ENCODE peak calls at places on chromosomes 3 and 15, in five cellular contexts. One of them, this sample, is unnamed.

GRCh38 chr3:148648685-148649352 is 48.9 kb upstream of the AGTR1 start:
- DNase-seq in sigmoid colon: no peak
- DNase-seq in stomach: no peak
- DNase-seq in SK-N-SH: no peak
- DNase-seq in HL-60: no peak
- DNase-seq in this sample: no peak

GRCh38 chr3:10396083-10396482 is 75.2 kb upstream of the SEC13 start:
- DNase-seq in SK-N-SH: no peak
- DNase-seq in HL-60: no peak
- DNase-seq in sigmoid colon: no peak
- DNase-seq in stomach: no peak
- DNase-seq in this sample: no peak

GRCh38 chr15:92578096-92578835 is 77.3 kb downstream of the FAM174B start:
- DNase-seq in stomach: no peak
- DNase-seq in sigmoid colon: peak; percentile 15
- DNase-seq in HL-60: no peak
- DNase-seq in SK-N-SH: no peak
- DNase-seq in this sample: no peak

GRCh38 chr3:170865209-170866094 is 4.5 kb downstream of the RPL22L1 start:
- DNase-seq in HL-60: no peak
- DNase-seq in SK-N-SH: no peak
- DNase-seq in sigmoid colon: no peak
- DNase-seq in stomach: no peak
- DNase-seq in this sample: no peak

GRCh38 chr15:93348711-93349110 is 259.7 kb upstream of the RGMA start:
- DNase-seq in stomach: no peak
- DNase-seq in sigmoid colon: peak; percentile 4
- DNase-seq in HL-60: no peak
- DNase-seq in SK-N-SH: no peak
- DNase-seq in this sample: no peak

GRCh38 chr3:172836390-172836997 is 86.0 kb downstream of the ECT2 start:
- DNase-seq in sigmoid colon: no peak
- DNase-seq in stomach: no peak
- DNase-seq in HL-60: peak; percentile 49
- DNase-seq in SK-N-SH: peak; percentile 27
- DNase-seq in this sample: peak; percentile 31

GRCh38 chr15:20356444-20357138 is 185.0 kb downstream of the GOLGA6L6 start:
- DNase-seq in SK-N-SH: peak; percentile 88
- DNase-seq in sigmoid colon: peak; percentile 69
- DNase-seq in stomach: peak; percentile 63
- DNase-seq in HL-60: peak; percentile 60
- DNase-seq in this sample: peak; percentile 61

GRCh38 chr3:4568831-4569230 is 75.7 kb downstream of the ITPR1 start:
- DNase-seq in stomach: no peak
- DNase-seq in HL-60: no peak
- DNase-seq in SK-N-SH: no peak
- DNase-seq in sigmoid colon: no peak
- DNase-seq in this sample: no peak

GRCh38 chr15:52050416-52050815 is 31.4 kb downstream of the MAPK6 start:
- DNase-seq in sigmoid colon: no peak
- DNase-seq in stomach: no peak
- DNase-seq in HL-60: no peak
- DNase-seq in SK-N-SH: no peak
- DNase-seq in this sample: no peak

GRCh38 chr3:170425491-170426239 is 7.0 kb downstream of the CLDN11 start:
- DNase-seq in SK-N-SH: peak; percentile 44
- DNase-seq in sigmoid colon: no peak
- DNase-seq in HL-60: no peak
- DNase-seq in stomach: no peak
- DNase-seq in this sample: no peak

GRCh38 chr15:40160021-40160420 is 848 bp upstream of the BUB1B start:
- DNase-seq in sigmoid colon: no peak
- DNase-seq in SK-N-SH: no peak
- DNase-seq in HL-60: no peak
- DNase-seq in stomach: no peak
- DNase-seq in this sample: no peak

GRCh38 chr15:90233701-90234518 is at the start of the genes CIB1 and GDPGP1:
- DNase-seq in SK-N-SH: peak; percentile 100
- DNase-seq in HL-60: peak; percentile 98
- DNase-seq in sigmoid colon: peak; percentile 99
- DNase-seq in stomach: peak; percentile 98
- DNase-seq in this sample: peak; percentile 99

GRCh38 chr3:58350627-58351013 is 17.9 kb downstream of the PXK start:
- DNase-seq in sigmoid colon: no peak
- DNase-seq in HL-60: peak; percentile 85
- DNase-seq in SK-N-SH: no peak
- DNase-seq in stomach: no peak
- DNase-seq in this sample: no peak

GRCh38 chr15:91694829-91695205 is 158.7 kb upstream of the SLCO3A1 start:
- DNase-seq in SK-N-SH: peak; percentile 5
- DNase-seq in sigmoid colon: peak; percentile 85
- DNase-seq in stomach: no peak
- DNase-seq in HL-60: no peak
- DNase-seq in this sample: peak; percentile 28

GRCh38 chr3:17258823-17259436 is 374.2 kb downstream of the PLCL2 start:
- DNase-seq in SK-N-SH: peak; percentile 38
- DNase-seq in stomach: no peak
- DNase-seq in sigmoid colon: no peak
- DNase-seq in HL-60: peak; percentile 20
- DNase-seq in this sample: no peak

GRCh38 chr3:45841380-45841700 is 579 bp downstream of the LZTFL1 start:
- DNase-seq in sigmoid colon: no peak
- DNase-seq in SK-N-SH: no peak
- DNase-seq in stomach: no peak
- DNase-seq in HL-60: peak; percentile 68
- DNase-seq in this sample: no peak

GRCh38 chr15:63476229-63476632 is 28.2 kb upstream of the USP3 start:
- DNase-seq in HL-60: no peak
- DNase-seq in stomach: no peak
- DNase-seq in SK-N-SH: no peak
- DNase-seq in sigmoid colon: no peak
- DNase-seq in this sample: no peak

GRCh38 chr3:30673425-30674341 is 67.3 kb downstream of the TGFBR2 start:
- DNase-seq in stomach: no peak
- DNase-seq in HL-60: peak; percentile 37
- DNase-seq in sigmoid colon: no peak
- DNase-seq in SK-N-SH: no peak
- DNase-seq in this sample: no peak

GRCh38 chr3:30672287-30672735 is 65.9 kb downstream of the TGFBR2 start:
- DNase-seq in stomach: no peak
- DNase-seq in sigmoid colon: no peak
- DNase-seq in HL-60: no peak
- DNase-seq in SK-N-SH: no peak
- DNase-seq in this sample: no peak

GRCh38 chr3:30675006-30675405 is 68.6 kb downstream of the TGFBR2 start:
- DNase-seq in HL-60: no peak
- DNase-seq in stomach: no peak
- DNase-seq in sigmoid colon: no peak
- DNase-seq in SK-N-SH: no peak
- DNase-seq in this sample: no peak

GRCh38 chr3:30671527-30672286 is 65.3 kb downstream of the TGFBR2 start:
- DNase-seq in SK-N-SH: no peak
- DNase-seq in HL-60: no peak
- DNase-seq in stomach: no peak
- DNase-seq in sigmoid colon: no peak
- DNase-seq in this sample: peak; percentile 57

GRCh38 chr3:30672959-30673358 is 66.6 kb downstream of the TGFBR2 start:
- DNase-seq in stomach: no peak
- DNase-seq in HL-60: no peak
- DNase-seq in sigmoid colon: no peak
- DNase-seq in SK-N-SH: no peak
- DNase-seq in this sample: no peak
- H3K27ac ChIP-seq in stomach: no peak overlapping the region
- H3K27ac ChIP-seq in HL-60: peak overlapping the region; percentile 29
- H3K27ac ChIP-seq in sigmoid colon: no peak overlapping the region
- H3K27ac ChIP-seq in SK-N-SH: no peak overlapping the region
- H3K27ac ChIP-seq in this sample: peak overlapping the region; percentile 68

GRCh38 chr15:72733941-72734738 is 48.1 kb downstream of the BBS4 start:
- DNase-seq in stomach: no peak
- DNase-seq in HL-60: no peak
- DNase-seq in SK-N-SH: no peak
- DNase-seq in sigmoid colon: no peak
- DNase-seq in this sample: no peak
- TF ChIP-seq POLR2AphosphoS5 in stomach: no peak
- TF ChIP-seq POLR2AphosphoS5 in HL-60: no peak
- TF ChIP-seq POLR2AphosphoS5 in SK-N-SH: no peak
- TF ChIP-seq POLR2AphosphoS5 in sigmoid colon: no peak
- TF ChIP-seq POLR2AphosphoS5 in this sample: no peak

DNA sequence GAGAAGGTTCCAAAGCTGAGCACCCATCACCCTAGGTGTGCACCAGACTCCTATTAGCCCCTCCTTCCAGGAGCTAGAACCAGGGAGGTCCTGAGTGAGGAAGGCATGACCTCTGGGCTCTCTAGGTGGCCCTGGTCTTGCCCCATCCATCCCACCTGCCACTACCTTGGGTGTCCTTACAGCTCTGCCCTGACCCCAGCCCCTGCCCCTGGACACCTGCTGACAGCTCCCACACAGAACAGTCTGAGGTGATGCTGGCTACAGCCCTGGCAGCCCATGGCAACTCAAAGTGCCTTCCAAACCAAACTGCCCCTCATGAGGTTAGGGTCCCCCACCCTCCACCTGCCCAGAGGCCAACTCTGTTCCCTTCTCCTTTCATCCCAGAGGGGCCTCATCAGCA is 37.2 kb downstream of the GOLGA6A start:
- DNase-seq in HL-60: no peak
- DNase-seq in sigmoid colon: no peak
- DNase-seq in stomach: no peak
- DNase-seq in SK-N-SH: no peak
- DNase-seq in this sample: no peak
- H3K27ac ChIP-seq in HL-60: no peak overlapping the region
- H3K27ac ChIP-seq in sigmoid colon: peak overlapping the region; percentile 39
- H3K27ac ChIP-seq in stomach: peak overlapping the region; percentile 58
- H3K27ac ChIP-seq in SK-N-SH: no peak overlapping the region
- H3K27ac ChIP-seq in this sample: no peak overlapping the region

GRCh38 chr3:622314-622713 is 425.8 kb downstream of the CHL1 start:
- DNase-seq in sigmoid colon: no peak
- DNase-seq in stomach: no peak
- DNase-seq in HL-60: no peak
- DNase-seq in SK-N-SH: no peak
- DNase-seq in this sample: no peak
- TF ChIP-seq POLR2AphosphoS5 in sigmoid colon: no peak
- TF ChIP-seq POLR2AphosphoS5 in stomach: no peak
- TF ChIP-seq POLR2AphosphoS5 in HL-60: no peak
- TF ChIP-seq POLR2AphosphoS5 in SK-N-SH: no peak
- TF ChIP-seq POLR2AphosphoS5 in this sample: no peak

GRCh38 chr3:167813169-167814123 is 77.9 kb downstream of the SERPINI1 start:
- DNase-seq in HL-60: no peak
- DNase-seq in SK-N-SH: no peak
- DNase-seq in stomach: no peak
- DNase-seq in sigmoid colon: no peak
- DNase-seq in this sample: no peak

GRCh38 chr3:167810236-167810635 is 74.7 kb downstream of the SERPINI1 start:
- DNase-seq in HL-60: no peak
- DNase-seq in sigmoid colon: no peak
- DNase-seq in stomach: no peak
- DNase-seq in SK-N-SH: no peak
- DNase-seq in this sample: no peak

GRCh38 chr3:167816953-167817352 is 81.4 kb downstream of the SERPINI1 start:
- DNase-seq in sigmoid colon: no peak
- DNase-seq in SK-N-SH: no peak
- DNase-seq in stomach: no peak
- DNase-seq in HL-60: no peak
- DNase-seq in this sample: no peak

GRCh38 chr3:167811071-167811470 is 75.5 kb downstream of the SERPINI1 start:
- DNase-seq in stomach: no peak
- DNase-seq in sigmoid colon: no peak
- DNase-seq in HL-60: no peak
- DNase-seq in SK-N-SH: no peak
- DNase-seq in this sample: no peak

DNA sequence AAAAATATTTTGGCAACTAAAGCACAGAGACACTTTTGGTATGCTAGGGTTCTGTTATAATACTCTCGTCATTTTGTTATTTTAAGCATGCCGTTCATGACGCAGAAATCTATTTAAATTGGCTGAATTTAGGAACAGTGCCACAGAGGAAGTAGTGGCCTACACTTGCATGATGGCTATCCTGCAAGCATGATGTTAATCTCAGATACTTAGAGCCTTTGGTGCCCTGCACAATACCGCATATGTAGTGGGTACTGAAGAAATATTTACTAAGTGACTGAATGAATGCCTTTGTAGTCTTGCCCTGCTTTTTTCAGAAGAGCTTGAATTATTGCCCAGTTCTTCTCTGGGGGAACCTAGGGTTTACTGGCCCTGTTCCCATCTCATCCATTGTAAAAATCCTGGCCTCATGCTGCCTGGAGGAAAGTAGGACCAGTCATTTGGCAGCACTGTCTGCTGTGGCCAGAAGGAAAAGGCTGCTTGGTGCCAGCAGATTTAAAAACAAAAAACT is 79.0 kb downstream of the SERPINI1 start:
- DNase-seq in sigmoid colon: no peak
- DNase-seq in HL-60: no peak
- DNase-seq in SK-N-SH: peak; percentile 21
- DNase-seq in stomach: peak; percentile 38
- DNase-seq in this sample: no peak
- H3K27ac ChIP-seq in sigmoid colon: no peak overlapping the region
- H3K27ac ChIP-seq in HL-60: no peak overlapping the region
- H3K27ac ChIP-seq in SK-N-SH: no peak overlapping the region
- H3K27ac ChIP-seq in stomach: peak overlapping the region; percentile 56
- H3K27ac ChIP-seq in this sample: no peak overlapping the region

GRCh38 chr3:152818027-152818426 is 16.9 kb upstream of the P2RY1 start:
- DNase-seq in stomach: no peak
- DNase-seq in sigmoid colon: no peak
- DNase-seq in SK-N-SH: no peak
- DNase-seq in HL-60: no peak
- DNase-seq in this sample: no peak

GRCh38 chr3:152811974-152812760 is 22.8 kb upstream of the P2RY1 start:
- DNase-seq in sigmoid colon: no peak
- DNase-seq in HL-60: no peak
- DNase-seq in SK-N-SH: no peak
- DNase-seq in stomach: no peak
- DNase-seq in this sample: no peak

DNA sequence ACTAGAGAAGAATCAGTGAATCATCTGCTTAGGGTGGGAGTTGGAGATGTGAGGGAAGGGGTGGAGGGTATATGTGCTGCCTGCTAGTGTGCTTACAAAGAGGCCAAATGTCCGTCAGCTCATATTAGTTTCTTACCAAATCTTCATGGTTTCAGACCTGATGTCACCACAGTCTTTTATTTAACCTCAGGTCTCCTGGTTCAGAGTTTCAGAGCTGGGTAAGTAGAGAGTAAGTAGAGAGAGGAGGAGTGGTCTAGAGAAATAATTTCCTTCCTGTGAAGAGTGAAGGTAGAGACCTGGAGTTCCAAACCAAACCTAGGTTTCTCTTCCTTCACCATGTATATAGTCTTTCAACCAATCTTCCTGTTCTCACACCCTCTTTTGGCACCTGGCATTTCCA is 17.5 kb upstream of the P2RY1 start:
- DNase-seq in HL-60: no peak
- DNase-seq in SK-N-SH: no peak
- DNase-seq in stomach: no peak
- DNase-seq in sigmoid colon: no peak
- DNase-seq in this sample: no peak
- TF ChIP-seq POLR2AphosphoS5 in HL-60: no peak
- TF ChIP-seq POLR2AphosphoS5 in SK-N-SH: no peak
- TF ChIP-seq POLR2AphosphoS5 in stomach: no peak
- TF ChIP-seq POLR2AphosphoS5 in sigmoid colon: no peak
- TF ChIP-seq POLR2AphosphoS5 in this sample: no peak